ENCODE peak calls at places on chromosome 18, in six cellular contexts. P is kidney, Y is left ventricle myocardium inferior, B is OCI-LY7, U is keratinocyte, K is AG09309. C is an unnamed sample.

GRCh38 chr18:22558945-22559385 is 141.2 kb upstream of the CTAGE1 start:
- DNase-seq in U (no peak), Y (peak; percentile 66), B (no peak), P (peak; percentile 85), K (no peak), C (no peak)

GRCh38 chr18:12839526-12840196 is 44.4 kb downstream of the PTPN2 start:
- DNase-seq in Y (no peak), K (peak; percentile 31), U (no peak), P (no peak), B (peak; percentile 42), C (no peak)

GRCh38 chr18:24212939-24213338 is 74.1 kb downstream of the CABYR start:
- DNase-seq in B (no peak), K (peak; percentile 42), P (no peak), U (peak; percentile 95), Y (no peak), C (peak; percentile 90)

GRCh38 chr18:78696698-78697435 is 282.8 kb upstream of the SALL3 start:
- DNase-seq in K (no peak), B (no peak), P (no peak), Y (no peak), U (no peak), C (no peak)

GRCh38 chr18:79637921-79638855 is 41.4 kb upstream of the CTDP1 start:
- DNase-seq in B (no peak), U (no peak), K (no peak), Y (no peak), P (no peak), C (no peak)

GRCh38 chr18:50058731-50059130 is 136.2 kb downstream of the MYO5B start:
- DNase-seq in K (no peak), P (no peak), B (no peak), Y (no peak), U (no peak), C (no peak)

GRCh38 chr18:31643003-31643402 is 41.4 kb downstream of the B4GALT6 start:
- DNase-seq in P (no peak), U (no peak), B (no peak), Y (no peak), K (no peak), C (no peak)

GRCh38 chr18:79197531-79197930 is 128.3 kb downstream of the ATP9B start:
- DNase-seq in Y (no peak), K (no peak), B (peak; percentile 73), P (no peak), U (no peak), C (no peak)

GRCh38 chr18:26703170-26703933 is 155.0 kb upstream of the KCTD1 start:
- DNase-seq in K (no peak), B (no peak), P (no peak), U (no peak), Y (no peak), C (no peak)

GRCh38 chr18:3454365-3455089 is 4.6 kb downstream of the TGIF1 start:
- DNase-seq in Y (no peak), U (no peak), P (no peak), K (no peak), B (peak; percentile 61), C (no peak)

GRCh38 chr18:48475635-48476549 is 62.9 kb upstream of the CTIF start:
- DNase-seq in Y (no peak), P (no peak), U (no peak), B (peak; percentile 52), K (peak; percentile 61), C (no peak)

GRCh38 chr18:5543854-5544389 is at the start of gene EPB41L3:
- DNase-seq in K (no peak), B (no peak), P (peak; percentile 79), Y (peak; percentile 50), U (no peak), C (no peak)

GRCh38 chr18:13437801-13438506 is 219.4 kb downstream of the LDLRAD4 start:
- DNase-seq in P (no peak), U (no peak), K (no peak), Y (no peak), B (peak; percentile 80), C (no peak)

GRCh38 chr18:78523850-78524249 is 455.8 kb upstream of the SALL3 start:
- DNase-seq in Y (no peak), K (no peak), P (peak; percentile 41), U (no peak), B (no peak), C (no peak)

GRCh38 chr18:55838841-55839240 is 250.8 kb upstream of the TCF4 start:
- DNase-seq in Y (no peak), U (no peak), K (no peak), P (no peak), B (no peak), C (no peak)

GRCh38 chr18:32899819-32900218 is 127.0 kb upstream of the KLHL14 start:
- DNase-seq in U (no peak), Y (no peak), K (no peak), P (no peak), B (peak; percentile 20), C (no peak)
- TF ChIP-seq CTCF in U (peak; percentile 9), Y (no peak), K (peak; percentile 4), P (no peak), B (peak; percentile 55), C (peak; percentile 21)

GRCh38 chr18:45441110-45441842 is 174.0 kb upstream of the SLC14A2 start:
- DNase-seq in Y (no peak), P (no peak), B (no peak), U (peak; percentile 26), K (no peak), C (no peak)
- TF ChIP-seq CTCF in Y (peak; percentile 26), P (peak; percentile 3), B (peak; percentile 21), U (peak; percentile 51), K (peak; percentile 55), C (peak; percentile 51)

GRCh38 chr18:45849529-45849928 is 24.1 kb downstream of the SIGLEC15 start:
- DNase-seq in U (no peak), P (no peak), Y (no peak), B (no peak), K (no peak), C (no peak)

GRCh38 chr18:45851196-45851925 is 25.9 kb downstream of the SIGLEC15 start:
- DNase-seq in B (no peak), K (no peak), Y (no peak), U (no peak), P (no peak), C (no peak)

GRCh38 chr18:45850021-45850420 is 24.5 kb downstream of the SIGLEC15 start:
- DNase-seq in U (no peak), Y (no peak), K (no peak), B (no peak), P (no peak), C (no peak)

GRCh38 chr18:45854036-45854586 is 28.6 kb downstream of the SIGLEC15 start:
- DNase-seq in P (no peak), B (no peak), K (no peak), Y (no peak), U (no peak), C (no peak)

DNA sequence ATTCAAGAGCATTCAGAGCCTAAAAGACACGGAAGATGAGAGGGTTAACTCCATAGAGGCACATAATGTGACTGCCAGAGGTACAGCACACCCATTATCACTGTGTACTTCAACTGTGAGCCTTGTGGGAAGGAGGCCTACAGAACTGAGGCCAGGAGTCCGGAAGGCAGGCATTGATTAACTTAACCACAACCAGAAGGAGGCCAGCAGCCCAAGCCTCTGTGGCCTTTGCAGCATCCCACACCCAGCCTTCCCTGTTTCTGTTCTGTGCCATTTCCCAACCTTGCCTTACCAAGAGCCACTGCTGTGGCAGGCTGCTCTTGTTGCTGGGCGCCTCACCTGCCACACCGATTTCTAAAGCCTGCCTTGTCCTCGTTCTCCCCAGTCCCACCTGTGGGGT is 27.2 kb downstream of the SIGLEC15 start:
- DNase-seq in U (no peak), B (no peak), K (no peak), Y (no peak), P (no peak), C (no peak)
- TF ChIP-seq CTCF in U (no peak), B (no peak), K (no peak), Y (no peak), P (no peak), C (no peak)

GRCh38 chr18:58558514-58558913 is 70.4 kb downstream of the ALPK2 start:
- DNase-seq in K (no peak), P (no peak), B (no peak), U (no peak), Y (no peak), C (no peak)
- TF ChIP-seq CTCF in K (no peak), P (no peak), B (no peak), U (no peak), Y (peak; percentile 22), C (peak; percentile 9)

GRCh38 chr18:62586148-62586774 is 63.4 kb downstream of the ZCCHC2 start:
- DNase-seq in U (peak; percentile 5), B (peak; percentile 45), K (peak; percentile 25), Y (peak; percentile 78), P (no peak), C (no peak)
- TF ChIP-seq CTCF in U (peak; percentile 78), B (peak; percentile 76), K (peak; percentile 97), Y (peak; percentile 93), P (peak; percentile 77), C (peak; percentile 94)